ENCODE peak calls at places on chromosome 20, in six cellular contexts. V is globus pallidus; J is pulmonary artery endothelial cell; Z is activated naive CD8-positive, alpha-beta T cell treated with anti-CD3 and anti-CD28 coated beads, Interleukin-2, amount 50 U/mL, for 24 hours; G is AG08395; O is HFFc6. R is an unnamed sample.
A peak's percentile ranks its signal among the peaks of the same experiment; 100 is the strongest.

GRCh38 chr20:63751471-63752271 is 12.1 kb downstream of the SLC2A4RG start:
- DNase-seq in V (no peak), J (no peak), Z (peak; percentile 41), G (no peak), O (no peak), R (no peak)

GRCh38 chr20:33239418-33239817 is 3.6 kb downstream of the BPIFA1 start:
- DNase-seq in V (no peak), J (no peak), Z (no peak), G (no peak), O (no peak), R (no peak)

GRCh38 chr20:54256202-54256601 is 48.3 kb downstream of the PFDN4 start:
- DNase-seq in V (no peak), J (no peak), Z (no peak), G (no peak), O (no peak), R (no peak)

GRCh38 chr20:62896526-62896925 is 29.8 kb downstream of the DIDO1 start:
- DNase-seq in V (no peak), J (no peak), Z (no peak), G (no peak), O (no peak), R (no peak)

GRCh38 chr20:59836768-59837167 is 96.7 kb downstream of the SYCP2 start:
- DNase-seq in V (no peak), J (no peak), Z (no peak), G (no peak), O (no peak), R (no peak)

GRCh38 chr20:46962452-46963195 is 68.0 kb downstream of the EYA2 start:
- DNase-seq in V (no peak), J (no peak), Z (no peak), G (no peak), O (peak; percentile 4), R (no peak)

GRCh38 chr20:37351689-37352610 is 6.0 kb downstream of the SRC start:
- DNase-seq in V (no peak), J (no peak), Z (no peak), G (no peak), O (no peak), R (no peak)

GRCh38 chr20:49859011-49859410 is 46.4 kb downstream of the SLC9A8 start:
- DNase-seq in V (no peak), J (no peak), Z (no peak), G (no peak), O (no peak), R (no peak)

GRCh38 chr20:19024296-19025035 is 188.0 kb upstream of the SLC24A3 start:
- DNase-seq in V (no peak), J (no peak), Z (no peak), G (no peak), O (no peak), R (no peak)